ENCODE peak calls at places on chromosomes 4 and X, in ten cellular contexts. V, N, B, Y, K, Z, J, Q, H and E are unnamed samples.

GRCh38 chr4:112978691-112979472 is 70.6 kb upstream of the ANK2 start:
- DNase-seq in Q (no peak), Y (no peak), B (no peak), J (no peak), K (no peak), N (peak), H (no peak), Z (no peak), V (no peak), E (no peak)

GRCh38 chr4:38488891-38489861 is 174.8 kb upstream of the KLF3 start:
- DNase-seq in V (no peak), K (peak), N (no peak), B (no peak), H (no peak), Q (no peak), Z (no peak), J (no peak), Y (no peak), E (no peak)

GRCh38 chr4:109125084-109125483 is 177.4 kb downstream of the COL25A1 start:
- DNase-seq in N (no peak), K (no peak), Z (no peak), V (no peak), J (no peak), B (no peak), H (no peak), Y (no peak), Q (no peak), E (no peak)

GRCh38 chr4:21888195-21888976 is 60.2 kb downstream of the KCNIP4 start:
- DNase-seq in B (no peak), Z (peak), H (no peak), K (no peak), Q (no peak), V (no peak), J (no peak), Y (no peak), N (peak), E (no peak)

GRCh38 chr4:1754336-1754735 is 33.0 kb downstream of the TACC3 start:
- DNase-seq in K (no peak), J (peak), H (no peak), V (no peak), B (no peak), N (no peak), Q (no peak), Z (no peak), Y (no peak), E (no peak)

GRCh38 chrX:17635231-17635630 is 102.1 kb upstream of the SCML1 start:
- DNase-seq in B (peak), Y (no peak), N (no peak), K (peak), H (no peak), Q (no peak), J (peak), Z (no peak), V (no peak), E (no peak)

GRCh38 chr4:38149472-38149871 is 189.3 kb downstream of the PTTG2 start:
- DNase-seq in Z (no peak), V (no peak), Q (no peak), N (no peak), Y (no peak), H (no peak), B (no peak), K (no peak), J (no peak), E (no peak)

GRCh38 chr4:7699825-7700224 is 239.8 kb downstream of the AFAP1 start:
- DNase-seq in Y (no peak), J (no peak), V (no peak), Z (no peak), B (no peak), N (no peak), Q (no peak), H (no peak), K (no peak), E (no peak)

GRCh38 chr4:140315032-140315826 is 58.2 kb upstream of the SCOC start:
- DNase-seq in B (no peak), J (no peak), Z (no peak), Q (no peak), N (no peak), H (no peak), Y (no peak), K (no peak), V (no peak), E (no peak)

GRCh38 chr4:55183926-55184599 is 58.7 kb upstream of the KDR start:
- DNase-seq in Q (no peak), V (no peak), Z (peak), B (no peak), K (no peak), J (no peak), Y (no peak), H (no peak), N (peak), E (no peak)

GRCh38 chr4:66974665-66975064 is 570.6 kb downstream of the CENPC start:
- DNase-seq in Y (no peak), B (no peak), V (no peak), J (no peak), K (no peak), H (no peak), Z (no peak), N (no peak), Q (no peak), E (no peak)

GRCh38 chr4:183240581-183241321 is 79.3 kb downstream of the CLDN22 start:
- DNase-seq in Q (no peak), B (no peak), Z (no peak), J (peak), K (no peak), H (no peak), Y (no peak), N (no peak), V (no peak), E (no peak)

GRCh38 chrX:72054776-72055495 is 76.8 kb downstream of the RTL5 start:
- DNase-seq in J (no peak), N (no peak), Y (no peak), V (no peak), H (no peak), Q (peak), B (no peak), K (no peak), Z (no peak), E (no peak)

GRCh38 chrX:130413415-130413814 is 11.6 kb downstream of the RBMX2 start:
- DNase-seq in Q (no peak), Y (no peak), N (no peak), K (no peak), V (no peak), J (no peak), H (no peak), B (no peak), Z (no peak), E (no peak)

GRCh38 chrX:47351706-47352105 is 18.7 kb upstream of the ZNF157 start:
- DNase-seq in Z (no peak), J (no peak), K (no peak), Y (no peak), V (no peak), H (peak), B (no peak), Q (no peak), N (no peak), E (no peak)

GRCh38 chr4:42474406-42474805 is 77.1 kb downstream of the SHISA3 start:
- DNase-seq in B (no peak), Q (no peak), Y (no peak), H (no peak), K (no peak), N (no peak), V (no peak), J (no peak), Z (no peak), E (no peak)

GRCh38 chr4:15233626-15234025 is 194.2 kb upstream of the C1QTNF7 start:
- DNase-seq in Z (no peak), N (no peak), Q (no peak), J (no peak), V (no peak), K (no peak), H (peak), Y (no peak), B (no peak), E (no peak)

GRCh38 chr4:128803783-128804182 is 5.7 kb upstream of the JADE1 start:
- DNase-seq in B (no peak), J (no peak), Y (no peak), N (no peak), Z (no peak), V (no peak), Q (no peak), H (peak), K (no peak), E (peak)

GRCh38 chr4:113383111-113383785 is 333.8 kb downstream of the ANK2 start:
- DNase-seq in Q (no peak), K (no peak), B (no peak), N (peak), V (no peak), Y (no peak), Z (peak), H (no peak), J (no peak), E (no peak)

GRCh38 chr4:110611968-110612447 is 10.9 kb downstream of the PITX2 start:
- DNase-seq in V (no peak), K (no peak), Z (no peak), Y (no peak), B (no peak), N (no peak), J (no peak), Q (no peak), H (no peak), E (no peak)

GRCh38 chr4:25993564-25994185 is 79.7 kb downstream of the SMIM20 start:
- DNase-seq in B (no peak), Q (no peak), H (peak), J (no peak), N (no peak), Y (peak), V (no peak), Z (no peak), K (peak), E (no peak)

GRCh38 chrX:13149702-13150101 is 105.3 kb upstream of the FAM9C start:
- DNase-seq in Q (no peak), J (no peak), V (no peak), Z (no peak), Y (no peak), B (no peak), K (no peak), N (no peak), H (no peak), E (no peak)

GRCh38 chr4:8409271-8410065 is 31.1 kb downstream of the ACOX3 start:
- DNase-seq in Z (no peak), J (no peak), H (peak), B (no peak), Q (no peak), Y (no peak), K (peak), N (no peak), V (peak), E (peak)

GRCh38 chr4:159248383-159249178 is 145.7 kb downstream of the RAPGEF2 start:
- DNase-seq in H (no peak), V (no peak), Z (peak), Y (no peak), J (no peak), K (no peak), B (no peak), N (peak), Q (no peak), E (no peak)

GRCh38 chr4:179867300-179867878 is 2375.8 kb upstream of the TENM3 start:
- DNase-seq in V (no peak), K (peak), B (peak), Z (no peak), H (peak), J (no peak), N (no peak), Y (no peak), Q (peak), E (no peak)

GRCh38 chr4:83252782-83253405 is 31.7 kb downstream of the COQ2 start:
- DNase-seq in Z (peak), K (peak), B (peak), Y (peak), J (peak), N (no peak), Q (peak), H (peak), V (peak), E (peak)

GRCh38 chr4:92305148-92305877 is 1.5 kb downstream of the GRID2 start:
- DNase-seq in H (peak), Q (peak), J (peak), V (no peak), N (no peak), Z (peak), K (peak), Y (peak), B (peak), E (no peak)

GRCh38 chr4:73872331-73873108 is 3.3 kb downstream of the CXCL1 start:
- DNase-seq in Q (no peak), V (no peak), K (no peak), B (no peak), Y (no peak), Z (no peak), J (no peak), H (no peak), N (no peak), E (no peak)

GRCh38 chrX:31546130-31546529 is 474.3 kb upstream of the FTHL17 start:
- DNase-seq in B (no peak), Y (peak), Z (peak), N (peak), Q (no peak), J (no peak), K (no peak), V (no peak), H (no peak), E (no peak)

GRCh38 chr4:54232151-54232688 is 3.1 kb downstream of the PDGFRA start:
- DNase-seq in Y (no peak), H (peak), N (no peak), Q (no peak), J (no peak), Z (no peak), B (no peak), V (no peak), K (no peak), E (no peak)

GRCh38 chr4:77510367-77510766 is 95.3 kb upstream of the CXCL13 start:
- DNase-seq in J (no peak), N (no peak), B (no peak), K (no peak), Y (no peak), H (no peak), V (no peak), Z (no peak), Q (no peak), E (no peak)

GRCh38 chr4:25966171-25966570 is 52.2 kb downstream of the SMIM20 start:
- DNase-seq in J (no peak), Y (no peak), Z (no peak), H (no peak), N (no peak), K (no peak), V (no peak), B (no peak), Q (no peak), E (no peak)

GRCh38 chr4:53917719-53918118 is 146.7 kb downstream of the CHIC2 start:
- DNase-seq in H (no peak), V (no peak), Y (no peak), B (no peak), Z (no peak), N (no peak), Q (no peak), J (no peak), K (no peak), E (no peak)

GRCh38 chr4:106587558-106587957 is 219.0 kb upstream of the GIMD1 start:
- DNase-seq in Y (no peak), H (no peak), Z (peak), J (no peak), Q (no peak), N (peak), K (no peak), V (no peak), B (peak), E (no peak)

GRCh38 chr4:138898282-138898681 is 117.3 kb upstream of the NOCT start:
- DNase-seq in N (no peak), Z (no peak), B (peak), J (no peak), Y (no peak), V (no peak), Q (no peak), K (no peak), H (no peak), E (no peak)

GRCh38 chr4:59258002-59258401 is 1942.1 kb upstream of the ADGRL3 start:
- DNase-seq in Z (no peak), H (no peak), J (no peak), N (no peak), B (no peak), K (no peak), Q (no peak), Y (no peak), V (no peak), E (no peak)

GRCh38 chrX:40652664-40653063 is 5.3 kb upstream of the CXorf38 start:
- DNase-seq in J (no peak), K (no peak), Y (no peak), Q (no peak), V (no peak), Z (no peak), H (no peak), N (no peak), B (no peak), E (no peak)

GRCh38 chr4:167177925-167178324 is 56.4 kb downstream of the SPOCK3 start:
- DNase-seq in N (no peak), Y (no peak), Z (no peak), J (no peak), H (no peak), B (no peak), V (no peak), Q (no peak), K (no peak), E (no peak)